ENCODE peak calls at places on chromosomes 7 and 10, in ten cellular contexts. Z, R, H, D, L, P, E, S, X and Y are unnamed samples. For H3K4me1, the result is how much of the 10 kb centered on the place peaks cover.

GRCh38 chr7:132117181-132117580 is 459.1 kb downstream of the PLXNA4 start:
- DNase-seq in H (no peak), L (peak), Z (peak), P (no peak), S (no peak), X (peak), D (no peak), R (no peak), E (peak), Y (no peak)

GRCh38 chr7:148503900-148504487 is 86.6 kb upstream of the C7orf33 start:
- DNase-seq in E (peak), S (no peak), H (no peak), D (no peak), R (no peak), P (no peak), X (peak), L (peak), Z (peak), Y (no peak)

GRCh38 chr7:157409753-157410727 is 73.2 kb downstream of the DNAJB6 start:
- DNase-seq in P (no peak), E (no peak), H (no peak), L (no peak), X (no peak), S (no peak), Z (no peak), R (no peak), D (no peak), Y (peak)

GRCh38 chr7:116801092-116801710 is 61.2 kb upstream of the CAPZA2 start:
- DNase-seq in H (no peak), R (no peak), Z (peak), D (no peak), S (no peak), X (peak), P (no peak), L (peak), E (peak), Y (no peak)

GRCh38 chr10:113853577-113854018 is 284 bp downstream of the DCLRE1A start:
- DNase-seq in P (no peak), H (no peak), E (peak), X (no peak), Z (peak), R (peak), S (no peak), D (no peak), L (no peak), Y (no peak)

GRCh38 chr10:89503633-89504345 is 31.6 kb downstream of the SLC16A12 start:
- DNase-seq in S (no peak), L (no peak), E (peak), H (no peak), R (no peak), Z (no peak), X (no peak), P (no peak), D (no peak), Y (no peak)

GRCh38 chr10:71237843-71238623 is 25.7 kb downstream of the UNC5B start:
- DNase-seq in E (no peak), L (no peak), D (no peak), H (no peak), R (no peak), S (no peak), Z (no peak), P (no peak), X (no peak), Y (no peak)

GRCh38 chr7:19094971-19095370 is 22.5 kb downstream of the TWIST1 start:
- DNase-seq in X (no peak), Z (no peak), D (no peak), S (no peak), H (no peak), L (no peak), R (no peak), P (no peak), E (no peak), Y (no peak)

GRCh38 chr7:128172963-128173362 is 68.1 kb upstream of the LEP start:
- DNase-seq in D (no peak), X (no peak), E (no peak), Z (no peak), H (no peak), P (no peak), L (no peak), S (no peak), R (no peak), Y (no peak)

GRCh38 chr7:23396222-23396621 is 74.1 kb downstream of the IGF2BP3 start:
- DNase-seq in Z (peak), E (peak), P (no peak), S (no peak), X (no peak), D (no peak), R (no peak), L (no peak), H (no peak), Y (no peak)

GRCh38 chr7:33716581-33717477 is 188.5 kb upstream of the BMPER start:
- DNase-seq in Z (peak), R (no peak), D (no peak), E (peak), S (no peak), X (peak), L (peak), H (no peak), P (no peak), Y (no peak)

GRCh38 chr10:132607491-132607890 is 69.9 kb downstream of the INPP5A start:
- DNase-seq in R (no peak), D (no peak), H (no peak), E (no peak), P (no peak), S (no peak), Z (no peak), X (no peak), L (no peak), Y (peak)

GRCh38 chr7:100583132-100584045 is 2.5 kb downstream of the LRCH4 start:
- DNase-seq in L (no peak), X (peak), D (peak), P (peak), R (peak), S (peak), H (peak), Z (peak), E (peak), Y (no peak)

GRCh38 chr7:51251292-51251691 is 65.3 kb downstream of the COBL start:
- DNase-seq in L (no peak), D (no peak), H (no peak), E (no peak), Z (no peak), S (no peak), X (no peak), R (no peak), P (no peak), Y (no peak)

GRCh38 chr7:117995850-117996650 is 122.8 kb upstream of the CTTNBP2 start:
- DNase-seq in L (no peak), P (no peak), H (no peak), R (no peak), Z (no peak), E (peak), S (no peak), D (no peak), X (no peak), Y (no peak)

GRCh38 chr10:77383861-77384553 is 253.6 kb downstream of the KCNMA1 start:
- DNase-seq in H (no peak), Z (no peak), R (no peak), E (peak), D (no peak), X (no peak), S (no peak), L (no peak), P (no peak), Y (no peak)

GRCh38 chr7:2045559-2046405 is 187.0 kb downstream of the MAD1L1 start:
- DNase-seq in Z (no peak), R (no peak), L (no peak), P (no peak), D (peak), X (no peak), E (no peak), H (peak), S (no peak), Y (peak)

GRCh38 chr7:43076189-43076605 is 36.2 kb upstream of the HECW1 start:
- DNase-seq in Z (no peak), E (peak), L (no peak), H (no peak), R (no peak), P (no peak), S (no peak), X (no peak), D (no peak), Y (no peak)

GRCh38 chr10:114285961-114286441 is 46.9 kb downstream of the VWA2 start:
- DNase-seq in R (peak), Z (no peak), E (no peak), X (no peak), D (peak), S (no peak), H (peak), P (no peak), L (no peak), Y (no peak)

GRCh38 chr7:134515569-134516468 is 11.5 kb upstream of the AKR1B10 start:
- DNase-seq in E (peak), L (peak), Z (peak), D (no peak), P (no peak), X (no peak), R (no peak), S (no peak), H (no peak), Y (no peak)

GRCh38 chr7:121442845-121443244 is 46.7 kb upstream of the FAM3C start:
- DNase-seq in D (no peak), S (no peak), H (no peak), P (peak), Z (no peak), X (no peak), L (no peak), E (no peak), R (no peak), Y (no peak)

GRCh38 chr7:7719235-7719634 is 828 bp upstream of the RPA3 start:
- DNase-seq in P (peak), H (no peak), D (no peak), X (peak), R (peak), L (no peak), E (peak), S (no peak), Z (peak), Y (no peak)

GRCh38 chr7:106462365-106462859 is 177.6 kb upstream of the NAMPT start:
- DNase-seq in P (no peak), X (peak), L (no peak), E (peak), Z (peak), R (no peak), H (no peak), D (no peak), S (no peak), Y (no peak)

GRCh38 chr7:91557789-91558396 is 293.7 kb downstream of the FZD1 start:
- DNase-seq in D (no peak), L (peak), H (no peak), X (no peak), Z (peak), R (no peak), P (no peak), E (peak), S (no peak), Y (peak)

GRCh38 chr10:116101616-116102015 is 171.4 kb downstream of the GFRA1 start:
- DNase-seq in D (no peak), E (peak), Z (peak), S (no peak), R (no peak), X (no peak), P (no peak), L (no peak), H (no peak), Y (no peak)

GRCh38 chr10:3866347-3866746 is 81.3 kb upstream of the KLF6 start:
- DNase-seq in E (no peak), Z (no peak), P (no peak), X (no peak), D (no peak), R (no peak), H (no peak), L (no peak), S (no peak), Y (no peak)

GRCh38 chr7:95473276-95473985 is 12.3 kb upstream of the ASB4 start:
- DNase-seq in R (no peak), E (no peak), L (no peak), X (no peak), H (no peak), P (no peak), S (no peak), D (no peak), Z (no peak), Y (no peak)

GRCh38 chr10:108911814-108912541 is 1011.3 kb downstream of the XPNPEP1 start:
- DNase-seq in Z (peak), X (peak), D (peak), E (peak), S (peak), P (no peak), L (peak), R (peak), H (peak), Y (peak)

DNA sequence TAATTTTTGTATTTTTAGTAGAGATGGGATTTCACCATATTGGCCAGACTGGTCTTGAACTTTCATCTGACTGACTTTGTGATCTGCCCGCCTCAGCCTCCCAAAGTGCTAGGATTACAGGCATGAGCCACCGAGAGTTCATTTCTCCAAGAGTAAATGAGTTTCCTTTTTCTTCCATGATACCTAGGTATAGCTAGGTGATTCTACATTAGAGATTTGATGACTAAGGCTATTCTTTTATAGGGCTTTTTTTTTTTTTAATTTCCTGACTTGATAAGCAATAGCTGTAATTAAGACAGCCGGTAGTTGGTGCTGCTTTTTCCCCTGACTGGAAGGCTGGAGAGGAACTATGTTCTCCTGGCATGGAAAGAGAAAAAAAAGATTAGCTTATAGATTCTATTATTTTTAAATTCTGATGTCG is 3.3 kb downstream of the PTPN12 start:
- DNase-seq in D (no peak), E (no peak), L (no peak), Z (no peak), S (no peak), H (no peak), X (no peak), P (no peak), R (no peak), Y (no peak)
- H3K4me3 ChIP-seq in D (no peak), E (no peak), L (peak), Z (no peak), S (no peak), H (no peak), X (no peak), P (no peak), R (no peak), Y (no peak)

GRCh38 chr7:4633012-4633411 is 49.1 kb upstream of the FOXK1 start:
- DNase-seq in S (no peak), L (peak), P (no peak), Z (peak), R (no peak), X (no peak), E (peak), D (no peak), H (no peak), Y (no peak)
- TF ChIP-seq CTCF in S (no peak), L (peak), P (no peak), Z (no peak), R (no peak), X (no peak), E (peak), D (no peak), H (no peak), Y (no peak)

GRCh38 chr7:139745330-139746143 is 32.3 kb downstream of the HIPK2 start:
- DNase-seq in E (no peak), H (no peak), S (no peak), D (no peak), L (no peak), X (no peak), P (no peak), Z (peak), R (no peak), Y (no peak)
- H3K4me1 ChIP-seq in E (under half), H (under half), S (under half), D (under half), L (half or more), X (under half), P (under half), Z (under half), R (under half), Y (under half)

GRCh38 chr7:130352335-130353074 is 7.9 kb downstream of the CPA5 start:
- DNase-seq in Z (peak), E (peak), P (no peak), D (no peak), H (no peak), X (no peak), L (no peak), R (no peak), S (no peak), Y (no peak)
- H3K4me3 ChIP-seq in Z (no peak), E (no peak), P (no peak), D (peak), H (no peak), X (no peak), L (no peak), R (no peak), S (no peak), Y (no peak)

GRCh38 chr7:142478479-142479220 is 220.8 kb upstream of the PRSS58 start:
- DNase-seq in X (peak), P (no peak), D (no peak), L (peak), S (no peak), H (no peak), E (peak), R (peak), Z (peak), Y (no peak)
- TF ChIP-seq CTCF in X (peak), P (peak), D (peak), L (peak), S (no peak), H (peak), E (peak), R (peak), Z (peak), Y (peak)

GRCh38 chr10:22646291-22646926 is 68.0 kb downstream of the PIP4K2A start:
- DNase-seq in P (no peak), S (no peak), R (no peak), Z (no peak), E (no peak), D (no peak), X (no peak), L (no peak), H (no peak), Y (no peak)
- H3K4me1 ChIP-seq in P (half or more), S (under half), R (under half), Z (under half), E (under half), D (under half), X (under half), L (under half), H (under half), Y (under half)

GRCh38 chr7:47327698-47328391 is 254.1 kb downstream of the TNS3 start:
- DNase-seq in L (no peak), R (peak), E (peak), X (peak), Z (peak), D (peak), P (no peak), S (peak), H (peak), Y (no peak)

GRCh38 chr7:47326220-47326619 is 255.7 kb downstream of the TNS3 start:
- DNase-seq in R (no peak), L (no peak), E (peak), H (no peak), S (no peak), Z (peak), D (no peak), X (peak), P (no peak), Y (no peak)

GRCh38 chr7:47326808-47327207 is 255.1 kb downstream of the TNS3 start:
- DNase-seq in Z (peak), D (no peak), P (no peak), S (peak), H (no peak), L (no peak), X (peak), E (peak), R (no peak), Y (no peak)

GRCh38 chr7:47328392-47329319 is 253.3 kb downstream of the TNS3 start:
- DNase-seq in Z (no peak), H (no peak), L (no peak), R (no peak), X (no peak), S (no peak), E (no peak), D (no peak), P (no peak), Y (no peak)

DNA sequence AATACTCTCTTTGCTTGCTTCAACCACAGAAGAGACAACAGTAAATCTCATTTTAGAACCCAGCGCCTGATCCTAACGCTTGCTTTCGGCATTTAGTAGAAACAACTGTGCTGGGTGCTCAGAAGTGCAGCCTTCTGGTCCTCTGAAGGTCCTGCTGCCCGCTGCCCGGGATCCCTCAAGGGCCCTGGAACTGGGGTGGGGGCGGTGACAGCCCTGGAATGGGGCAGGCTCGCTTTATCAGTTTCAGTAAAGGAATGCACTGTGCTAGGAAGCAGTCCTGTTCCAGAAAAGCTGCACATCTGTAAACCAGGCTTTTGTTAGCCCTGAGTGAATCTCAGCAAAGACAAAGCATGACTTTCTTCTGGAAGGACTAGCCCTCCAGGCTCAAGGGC is 254.6 kb downstream of the TNS3 start:
- DNase-seq in Z (no peak), X (no peak), S (no peak), H (no peak), D (no peak), E (peak), P (no peak), R (no peak), L (no peak), Y (no peak)
- H3K4me3 ChIP-seq in Z (peak), X (no peak), S (peak), H (no peak), D (peak), E (no peak), P (no peak), R (no peak), L (no peak), Y (no peak)